ENCODE peak calls at places on chromosomes 13 and 19, in ten cellular contexts. V, C, J, B, R, O, H, Y, L and A are unnamed samples. For H3K9me3, the result is how much of the 10 kb centered on the place peaks cover.

GRCh38 chr19:10001899-10002298 is 8.4 kb downstream of the COL5A3 start:
- DNase-seq in C (peak), Y (no peak), H (no peak), O (no peak), B (no peak), J (no peak), R (no peak), L (peak), V (no peak), A (peak)

GRCh38 chr19:7004313-7004931 is 16.8 kb downstream of the MBD3L2B start:
- DNase-seq in V (no peak), J (peak), Y (peak), O (no peak), L (no peak), C (no peak), B (no peak), H (no peak), R (no peak), A (no peak)

GRCh38 chr19:1864480-1865171 is 1.2 kb upstream of the KLF16 start:
- DNase-seq in Y (peak), B (no peak), H (no peak), R (no peak), L (peak), V (peak), J (no peak), O (no peak), C (peak), A (peak)

GRCh38 chr13:110236831-110237261 is 70.1 kb downstream of the COL4A1 start:
- DNase-seq in R (no peak), Y (no peak), J (no peak), O (peak), H (no peak), B (no peak), C (no peak), V (no peak), L (no peak), A (no peak)

GRCh38 chr19:2027361-2027760 is 11.8 kb upstream of the BTBD2 start:
- DNase-seq in H (no peak), L (no peak), O (no peak), R (no peak), Y (peak), V (no peak), C (no peak), J (no peak), B (no peak), A (no peak)

GRCh38 chr13:54637377-54637776 is 1608.8 kb downstream of the OLFM4 start:
- DNase-seq in H (no peak), B (no peak), L (no peak), V (no peak), R (no peak), C (no peak), J (no peak), O (no peak), Y (no peak), A (no peak)

GRCh38 chr13:95385808-95386207 is 84.6 kb upstream of the ABCC4 start:
- DNase-seq in J (no peak), L (no peak), O (no peak), B (no peak), R (no peak), H (no peak), Y (no peak), C (no peak), V (no peak), A (no peak)

GRCh38 chr13:23793711-23794110 is 95.5 kb downstream of the MIPEP start:
- DNase-seq in B (no peak), R (no peak), O (no peak), V (no peak), H (no peak), J (no peak), C (no peak), Y (no peak), L (no peak), A (no peak)

GRCh38 chr13:31968473-31968872 is 63.1 kb upstream of the FRY start:
- DNase-seq in V (no peak), R (no peak), L (no peak), C (peak), J (no peak), H (no peak), Y (no peak), B (no peak), O (peak), A (no peak)

GRCh38 chr19:57527136-57527881 is at the start of gene ZNF549:
- DNase-seq in O (peak), Y (peak), C (peak), H (peak), J (no peak), L (peak), B (peak), V (peak), R (peak), A (peak)

GRCh38 chr19:27657271-27658051 is 1555.5 kb downstream of the UQCRFS1 start:
- DNase-seq in C (no peak), R (no peak), J (no peak), Y (no peak), L (no peak), V (no peak), O (no peak), B (no peak), H (no peak), A (no peak)

GRCh38 chr19:27652281-27652680 is 1560.7 kb downstream of the UQCRFS1 start:
- DNase-seq in H (no peak), V (no peak), R (no peak), J (no peak), O (no peak), B (no peak), L (no peak), C (no peak), Y (no peak), A (no peak)

GRCh38 chr19:27647423-27647822 is 1565.5 kb downstream of the UQCRFS1 start:
- DNase-seq in B (no peak), L (no peak), Y (no peak), C (no peak), R (no peak), H (no peak), V (no peak), O (no peak), J (no peak), A (no peak)

GRCh38 chr19:27654266-27654990 is 1558.5 kb downstream of the UQCRFS1 start:
- DNase-seq in H (no peak), V (no peak), Y (no peak), J (no peak), B (no peak), O (no peak), C (no peak), R (no peak), L (no peak), A (no peak)

DNA sequence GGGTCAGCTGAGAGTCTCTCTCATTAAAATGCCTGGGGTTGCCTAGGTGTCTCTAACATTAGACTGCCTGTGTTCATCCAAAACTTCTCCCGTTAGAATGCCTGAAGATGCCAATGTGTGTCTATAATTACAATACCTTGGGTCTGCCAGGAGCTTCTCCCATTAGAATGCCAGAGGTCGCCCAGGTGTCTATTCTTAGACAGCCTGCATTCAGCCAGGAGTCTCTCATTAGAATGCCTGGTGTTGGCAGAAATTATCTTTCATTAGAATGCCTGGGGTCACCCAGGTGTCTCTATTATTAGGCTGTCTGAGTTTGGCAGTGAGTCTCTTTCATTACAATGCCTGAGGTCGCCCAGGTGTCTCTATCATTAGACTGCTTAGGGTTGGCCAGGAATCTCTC is 1560.2 kb downstream of the UQCRFS1 start:
- DNase-seq in L (no peak), Y (no peak), O (no peak), V (no peak), B (no peak), H (no peak), J (no peak), C (no peak), R (no peak), A (no peak)
- H3K9me3 ChIP-seq in L (under half), Y (under half), O (under half), V (under half), B (under half), H (half or more), J (under half), C (under half), R (half or more), A (under half)

DNA sequence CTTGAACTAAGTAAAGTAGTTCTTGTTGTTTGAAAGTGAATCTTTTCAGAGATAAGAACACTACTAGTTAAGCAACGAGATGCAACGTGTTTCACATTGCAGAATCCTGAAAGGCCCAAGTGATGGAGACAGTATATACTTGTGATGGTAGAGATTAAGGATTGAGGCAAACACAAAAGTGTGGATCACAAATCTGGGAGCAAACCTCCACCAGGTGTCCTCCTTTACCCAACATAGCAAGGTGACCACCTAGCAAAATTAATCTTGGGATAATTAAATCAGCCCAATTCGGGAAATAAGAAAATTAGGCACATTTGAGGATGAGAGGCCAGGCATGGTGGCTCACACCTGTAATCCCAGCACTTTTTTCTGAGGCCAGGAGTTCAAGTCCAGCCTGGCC is 563.9 kb downstream of the DACH1 start:
- DNase-seq in R (no peak), H (no peak), O (no peak), J (no peak), L (no peak), V (no peak), Y (no peak), B (no peak), C (no peak), A (no peak)
- TF ChIP-seq CTCF in R (no peak), H (peak), O (no peak), J (peak), L (peak), V (no peak), Y (no peak), B (no peak), C (peak), A (no peak)

GRCh38 chr13:46817081-46817480 is 20.1 kb upstream of the ESD start:
- DNase-seq in C (no peak), R (no peak), H (no peak), O (no peak), V (no peak), B (no peak), L (no peak), Y (no peak), J (no peak), A (no peak)
- TF ChIP-seq POLR2A in C (no peak), R (no peak), H (no peak), O (no peak), V (no peak), B (no peak), L (no peak), Y (no peak), J (no peak), A (no peak)

GRCh38 chr19:43839139-43839538 is 12.0 kb downstream of the ZNF283 start:
- DNase-seq in B (no peak), O (no peak), C (no peak), H (no peak), R (no peak), L (no peak), J (no peak), V (no peak), Y (no peak), A (no peak)
- H3K9me3 ChIP-seq in B (under half), O (under half), C (under half), H (under half), R (half or more), L (under half), J (half or more), V (under half), Y (half or more), A (under half)

GRCh38 chr19:38443458-38444001 is 10.0 kb downstream of the RYR1 start:
- DNase-seq in O (no peak), H (no peak), C (no peak), V (no peak), R (no peak), L (no peak), Y (no peak), B (no peak), J (no peak), A (no peak)

GRCh38 chr19:38440592-38440991 is 7.1 kb downstream of the RYR1 start:
- DNase-seq in L (no peak), O (no peak), Y (no peak), J (no peak), H (no peak), V (no peak), C (no peak), B (no peak), R (no peak), A (no peak)

GRCh38 chr19:38444026-38444425 is 10.5 kb downstream of the RYR1 start:
- DNase-seq in B (no peak), H (no peak), R (no peak), Y (no peak), J (no peak), C (no peak), O (no peak), V (no peak), L (no peak), A (no peak)

GRCh38 chr19:38442736-38443135 is 9.2 kb downstream of the RYR1 start:
- DNase-seq in Y (no peak), V (no peak), L (no peak), J (no peak), C (no peak), O (no peak), B (no peak), H (no peak), R (no peak), A (no peak)

DNA sequence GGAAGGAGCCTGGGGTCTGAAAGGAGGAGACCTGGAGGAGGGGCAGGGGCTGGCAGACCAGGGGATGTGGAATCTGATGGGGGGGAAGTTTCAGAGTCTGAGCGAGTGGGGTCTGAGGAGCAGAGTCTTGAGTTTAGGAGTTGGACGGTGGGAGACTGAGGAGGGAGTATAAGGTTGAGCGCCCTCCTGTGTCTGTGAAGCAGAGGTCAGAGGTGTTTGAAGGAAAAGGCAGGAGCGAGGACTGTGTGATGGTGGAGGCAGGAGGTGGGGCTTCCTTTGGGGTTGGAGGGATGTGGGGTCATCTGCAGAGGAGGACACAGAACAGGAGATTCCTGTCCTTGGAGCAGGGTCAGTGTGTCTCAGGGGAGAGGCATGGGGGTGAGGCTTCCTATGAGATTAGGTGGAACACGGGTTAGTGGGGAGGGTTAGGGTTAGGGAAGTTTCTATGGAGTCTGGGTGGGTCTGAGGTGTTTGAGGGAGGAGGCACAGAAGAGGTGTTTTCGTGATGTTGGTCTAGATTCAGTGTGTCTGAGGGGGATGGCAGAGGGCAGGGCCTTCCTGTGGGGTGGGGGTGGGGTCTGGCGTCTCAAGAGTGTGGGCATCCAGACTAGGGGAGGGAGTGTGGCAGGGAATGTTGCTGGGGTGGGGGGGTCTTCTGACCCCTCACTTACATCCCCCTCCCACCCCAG is 8.3 kb downstream of the RYR1 start:
- DNase-seq in B (no peak), H (no peak), L (no peak), J (no peak), C (no peak), V (no peak), O (no peak), Y (no peak), R (no peak), A (no peak)
- TF ChIP-seq CTCF in B (peak), H (peak), L (no peak), J (no peak), C (no peak), V (no peak), O (no peak), Y (no peak), R (no peak), A (no peak)

DNA sequence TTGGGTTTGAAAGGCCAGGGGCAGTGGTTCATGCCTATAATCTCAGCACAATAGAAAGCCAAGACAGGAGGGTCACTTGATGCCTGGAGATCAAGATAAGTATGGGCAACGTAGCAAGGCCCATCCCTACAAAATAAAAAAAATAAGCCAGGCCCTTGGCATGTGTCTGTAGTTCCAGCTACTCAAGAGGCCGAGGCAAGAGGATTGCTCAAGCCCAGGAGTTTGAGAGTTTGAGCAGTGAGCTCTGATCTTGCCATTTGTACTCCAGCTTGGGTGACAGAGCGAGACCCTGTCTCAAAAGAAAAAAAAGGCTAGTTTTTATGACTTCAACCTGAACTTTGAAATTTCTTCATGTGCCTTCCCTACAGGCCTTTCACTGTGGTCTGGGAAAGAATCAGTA is 5.2 kb upstream of the ZNF480 start:
- DNase-seq in H (no peak), O (no peak), Y (no peak), V (no peak), L (no peak), J (no peak), B (no peak), R (no peak), C (no peak), A (no peak)
- TF ChIP-seq POLR2A in H (no peak), O (no peak), Y (no peak), V (no peak), L (no peak), J (no peak), B (no peak), R (no peak), C (no peak), A (no peak)